ENCODE peak calls at places on chromosomes 4 and X, in eight cellular contexts. T is GM23338, H is pancreas, Z is cerebellar cortex, Y is D341Med, Q is left ventricle myocardium inferior, P is SW480, E is posterior vena cava. A is an unnamed sample.

GRCh38 chr4:27006646-27007045 is 146.0 kb downstream of the STIM2 start:
- DNase-seq in T (no peak), Q (no peak), P (no peak), Z (no peak), E (no peak), Y (no peak), H (no peak), A (no peak)

GRCh38 chr4:159410076-159410777 is 307.3 kb downstream of the RAPGEF2 start:
- DNase-seq in T (no peak), Z (no peak), Y (no peak), E (no peak), P (peak; percentile 5), H (no peak), Q (no peak), A (no peak)

GRCh38 chrX:38458071-38458470 is 103.3 kb upstream of the TSPAN7 start:
- DNase-seq in P (peak; percentile 28), Z (peak; percentile 64), Y (no peak), H (no peak), E (no peak), T (peak; percentile 6), Q (no peak), A (no peak)

GRCh38 chr4:54496412-54496811 is 161.3 kb upstream of the KIT start:
- DNase-seq in Q (no peak), P (no peak), Y (no peak), T (no peak), E (no peak), Z (no peak), H (no peak), A (no peak)

GRCh38 chr4:883377-884095 is 48.6 kb downstream of the GAK start:
- DNase-seq in Z (no peak), Y (no peak), E (no peak), H (no peak), T (no peak), Q (no peak), P (no peak), A (no peak)

GRCh38 chr4:184534511-184535391 is 60.4 kb upstream of the IRF2 start:
- DNase-seq in Y (no peak), Q (no peak), H (no peak), P (no peak), Z (no peak), T (peak; percentile 31), E (no peak), A (peak; percentile 14)

GRCh38 chrX:117038918-117039440 is 576.2 kb upstream of the CT83 start:
- DNase-seq in P (no peak), E (no peak), Q (no peak), T (no peak), Y (no peak), Z (no peak), H (no peak), A (no peak)

GRCh38 chr4:166827167-166827566 is 407.1 kb downstream of the SPOCK3 start:
- DNase-seq in T (no peak), Y (no peak), H (no peak), Z (no peak), Q (no peak), E (no peak), P (no peak), A (no peak)

GRCh38 chr4:86101841-86102240 is 258.0 kb downstream of the MAPK10 start:
- DNase-seq in P (no peak), T (no peak), Q (no peak), Z (no peak), H (no peak), E (no peak), Y (no peak), A (no peak)

GRCh38 chrX:38807873-38808272 is 6.6 kb downstream of the MID1IP1 start:
- DNase-seq in T (peak; percentile 49), Y (no peak), P (no peak), Z (no peak), H (no peak), E (no peak), Q (no peak), A (no peak)

GRCh38 chr4:13922873-13923645 is 295.5 kb upstream of the BOD1L1 start:
- DNase-seq in P (no peak), Q (no peak), E (no peak), T (no peak), Z (no peak), H (no peak), Y (no peak), A (no peak)

GRCh38 chrX:70022608-70023007 is 27.1 kb downstream of the AWAT2 start:
- DNase-seq in Z (no peak), E (no peak), T (no peak), P (no peak), Q (no peak), H (no peak), Y (no peak), A (no peak)

GRCh38 chrX:12390301-12390700 is 252.0 kb downstream of the FRMPD4 start:
- DNase-seq in Q (no peak), E (no peak), Y (no peak), Z (no peak), H (no peak), T (no peak), P (no peak), A (no peak)

GRCh38 chr4:144421839-144422565 is 224.0 kb upstream of the HHIP start:
- DNase-seq in E (no peak), P (no peak), Z (no peak), Y (no peak), Q (no peak), T (peak; percentile 18), H (no peak), A (no peak)

GRCh38 chr4:151099976-151100417 is 569 bp downstream of the RPS3A start:
- DNase-seq in T (no peak), E (no peak), Z (peak; percentile 36), Y (no peak), P (peak; percentile 19), Q (no peak), H (no peak), A (no peak)

GRCh38 chr4:140257461-140258305 is 103.7 kb upstream of the MAML3 start:
- DNase-seq in Q (no peak), E (no peak), Z (no peak), Y (no peak), P (no peak), H (no peak), T (no peak), A (no peak)

GRCh38 chr4:130187587-130187986 is 1091.6 kb downstream of the C4orf33 start:
- DNase-seq in E (no peak), Z (no peak), Q (no peak), P (no peak), Y (no peak), T (no peak), H (no peak), A (no peak)

GRCh38 chrX:75365243-75365975 is 91.5 kb downstream of the UPRT start:
- DNase-seq in T (no peak), H (no peak), P (no peak), Z (no peak), Q (no peak), E (no peak), Y (no peak), A (no peak)

GRCh38 chr4:111506706-111507105 is 638.5 kb upstream of the FAM241A start:
- DNase-seq in T (no peak), E (no peak), Z (no peak), Y (no peak), H (no peak), Q (no peak), P (no peak), A (peak; percentile 22)

GRCh38 chr4:30767147-30767546 is 47.0 kb downstream of the PCDH7 start:
- DNase-seq in Q (no peak), E (no peak), H (no peak), Z (no peak), T (no peak), P (no peak), Y (no peak), A (no peak)

GRCh38 chr4:15695764-15696163 is 7.1 kb upstream of the BST1 start:
- DNase-seq in Y (no peak), Z (no peak), H (no peak), E (no peak), T (no peak), P (no peak), Q (no peak), A (no peak)

GRCh38 chrX:12865359-12865758 is 1.5 kb upstream of the TLR7 start:
- DNase-seq in P (no peak), Q (no peak), Y (no peak), Z (no peak), T (no peak), E (no peak), H (no peak), A (no peak)

GRCh38 chr4:183407128-183407585 is 37.3 kb upstream of the CDKN2AIP start:
- DNase-seq in Q (peak; percentile 83), T (peak; percentile 88), H (peak; percentile 69), Z (peak; percentile 72), Y (peak; percentile 95), E (peak; percentile 95), P (peak; percentile 78), A (peak; percentile 43)

GRCh38 chrX:133495464-133496391 is 80.4 kb upstream of the GPC4 start:
- DNase-seq in H (peak; percentile 10), P (no peak), Z (no peak), T (peak; percentile 2), Y (no peak), Q (peak; percentile 61), E (peak; percentile 87), A (peak; percentile 77)

GRCh38 chr4:84814100-84814750 is 152.3 kb downstream of the WDFY3 start:
- DNase-seq in P (peak; percentile 70), Y (no peak), T (no peak), Z (no peak), Q (no peak), H (no peak), E (no peak), A (peak; percentile 45)

GRCh38 chr4:173051697-173052096 is 116.9 kb upstream of the GALNT7 start:
- DNase-seq in H (no peak), P (no peak), Y (no peak), T (peak; percentile 32), Z (no peak), Q (no peak), E (no peak), A (no peak)

GRCh38 chr4:5719329-5720055 is 8.5 kb downstream of the EVC start:
- DNase-seq in E (no peak), P (no peak), Q (no peak), Y (no peak), T (peak; percentile 23), H (no peak), Z (no peak), A (no peak)

GRCh38 chr4:89123418-89123817 is 12.1 kb downstream of the TIGD2 start:
- DNase-seq in T (peak; percentile 8), Q (no peak), H (no peak), Y (no peak), P (no peak), E (no peak), Z (no peak), A (no peak)

GRCh38 chr4:119212964-119213606 is 572 bp downstream of the USP53 start:
- DNase-seq in Z (peak; percentile 84), Q (peak; percentile 90), Y (peak; percentile 79), P (peak; percentile 89), T (peak; percentile 90), H (peak; percentile 88), E (peak; percentile 97), A (peak; percentile 85)

A was measured in AG09319.